ENCODE peak calls at places on chromosomes 3 and 15, in six cellular contexts. Y, R, Z, G, F and B are unnamed samples.

GRCh38 chr3:63479661-63480035 is 172.8 kb upstream of the SNTN start:
- DNase-seq in Y (no peak), R (no peak), Z (no peak), G (peak; percentile 40), F (no peak), B (no peak)

GRCh38 chr3:12978682-12979081 is 94.5 kb downstream of the IQSEC1 start:
- DNase-seq in Y (no peak), R (no peak), Z (no peak), G (no peak), F (no peak), B (no peak)

GRCh38 chr3:131812433-131812832 is 222.4 kb downstream of the CPNE4 start:
- DNase-seq in Y (no peak), R (no peak), Z (no peak), G (no peak), F (no peak), B (no peak)

GRCh38 chr15:65368300-65368617 is 9.5 kb downstream of the IGDCC3 start:
- DNase-seq in Y (no peak), R (peak; percentile 94), Z (no peak), G (no peak), F (no peak), B (no peak)

GRCh38 chr3:192188218-192188835 is 539.0 kb downstream of the FGF12 start:
- DNase-seq in Y (peak; percentile 52), R (peak; percentile 39), Z (peak; percentile 33), G (peak; percentile 65), F (no peak), B (peak; percentile 49)

GRCh38 chr15:83487519-83487918 is 40.4 kb downstream of the SH3GL3 start:
- DNase-seq in Y (no peak), R (no peak), Z (no peak), G (no peak), F (no peak), B (no peak)

GRCh38 chr3:48411606-48412374 is 18.1 kb downstream of the PLXNB1 start:
- DNase-seq in Y (no peak), R (no peak), Z (no peak), G (no peak), F (no peak), B (no peak)

GRCh38 chr15:87744815-87745214 is 511.7 kb downstream of the NTRK3 start:
- DNase-seq in Y (no peak), R (no peak), Z (no peak), G (no peak), F (no peak), B (no peak)

GRCh38 chr3:67073812-67074211 is 75.7 kb downstream of the KBTBD8 start:
- DNase-seq in Y (no peak), R (no peak), Z (no peak), G (no peak), F (no peak), B (no peak)

GRCh38 chr3:123642182-123642956 is 57.5 kb upstream of the HACD2 start:
- DNase-seq in Y (peak; percentile 89), R (peak; percentile 85), Z (peak; percentile 95), G (peak; percentile 87), F (no peak), B (peak; percentile 74)